ENCODE peak calls at places on chromosomes 16 and 17, in four cellular contexts. M is spleen, O is sigmoid colon, S is vagina. T is an unnamed sample.

GRCh38 chr16:51393381-51394005 is 242.4 kb upstream of the SALL1 start:
- DNase-seq in M (no peak), O (no peak), S (no peak), T (no peak)

GRCh38 chr16:30005341-30006094 is 5.3 kb downstream of the DOC2A start:
- DNase-seq in M (no peak), O (no peak), S (no peak), T (no peak)

GRCh38 chr16:30570621-30571443 is 682 bp downstream of the ZNF688 start:
- DNase-seq in M (peak; percentile 79), O (peak; percentile 77), S (no peak), T (no peak)

GRCh38 chr17:45574376-45574775 is 83.9 kb upstream of the PLEKHM1 start:
- DNase-seq in M (no peak), O (no peak), S (no peak), T (no peak)

GRCh38 chr17:43556292-43556691 is 10.2 kb upstream of the ETV4 start:
- DNase-seq in M (no peak), O (peak; percentile 67), S (no peak), T (peak; percentile 85)

GRCh38 chr16:83402969-83403368 is 404.8 kb upstream of the HSBP1 start:
- DNase-seq in M (no peak), O (no peak), S (no peak), T (no peak)

GRCh38 chr17:7484067-7484963 is at the start of gene POLR2A:
- DNase-seq in M (peak; percentile 100), O (peak; percentile 100), S (no peak), T (peak; percentile 99)

GRCh38 chr17:57360266-57360665 is 103.9 kb downstream of the MSI2 start:
- DNase-seq in M (no peak), O (no peak), S (no peak), T (no peak)

GRCh38 chr17:43812396-43813265 is 20.3 kb downstream of the MPP3 start:
- DNase-seq in M (no peak), O (no peak), S (no peak), T (no peak)

GRCh38 chr16:50547340-50547865 is 793 bp upstream of the NKD1 start:
- DNase-seq in M (peak; percentile 88), O (peak; percentile 77), S (no peak), T (peak; percentile 71)

GRCh38 chr16:86521236-86522197 is 11.2 kb downstream of the FOXF1 start:
- DNase-seq in M (peak; percentile 55), O (peak; percentile 69), S (no peak), T (no peak)

GRCh38 chr16:85293899-85294642 is 181.8 kb upstream of the CIBAR2 start:
- DNase-seq in M (no peak), O (no peak), S (no peak), T (no peak)

GRCh38 chr17:71379512-71379911 is 741.3 kb upstream of the SOX9 start:
- DNase-seq in M (no peak), O (no peak), S (no peak), T (no peak)

GRCh38 chr17:40095944-40096791 is 4.2 kb downstream of the NR1D1 start:
- DNase-seq in M (peak; percentile 93), O (peak; percentile 90), S (no peak), T (no peak)
- TF ChIP-seq POLR2A in M (no peak), O (no peak), S (no peak), T (no peak)

GRCh38 chr16:35146031-35146710 is 1686.8 kb downstream of the TP53TG3F start:
- DNase-seq in M (peak; percentile 55), O (no peak), S (no peak), T (peak; percentile 51)
- H3K9me3 ChIP-seq in M (no peaks in the 10 kb centered on the region), O (no peaks in the 10 kb centered on the region), S (no peaks in the 10 kb centered on the region), T (peaks cover 11% of the 10 kb centered on the region)

GRCh38 chr17:869567-870530 is 87.7 kb downstream of the MRM3 start:
- DNase-seq in M (no peak), O (peak; percentile 89), S (no peak), T (no peak)
- TF ChIP-seq POLR2AphosphoS5 in M (no peak), O (peak; percentile 72), S (peak; percentile 40), T (no peak)

DNA sequence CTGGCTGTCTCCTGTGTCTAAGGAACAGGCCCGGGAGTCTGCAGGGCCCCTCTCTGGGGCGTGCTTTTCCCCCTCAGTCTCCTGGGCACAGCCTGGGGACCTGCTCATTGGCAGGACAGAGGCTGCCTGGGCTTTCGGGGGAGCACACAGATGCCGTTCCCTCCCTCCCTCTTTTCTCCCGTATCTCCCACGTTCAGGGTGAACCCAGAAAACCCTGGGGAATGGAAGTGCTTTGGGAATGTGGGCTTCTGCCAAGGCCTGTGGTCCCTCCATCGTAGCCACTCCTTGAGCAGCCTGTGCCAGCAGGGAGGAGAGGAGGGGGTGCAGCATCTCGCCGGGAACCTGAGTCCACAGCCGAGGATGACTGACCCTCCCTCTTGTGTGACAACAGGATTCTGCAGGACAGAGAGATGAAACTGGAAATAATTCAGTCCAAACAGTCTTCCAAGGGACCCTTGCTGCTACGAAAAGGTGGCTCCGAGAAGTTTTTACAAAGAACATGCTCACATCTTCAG is 52.0 kb downstream of the RNF213 start:
- DNase-seq in M (peak; percentile 40), O (no peak), S (no peak), T (peak; percentile 38)
- TF ChIP-seq POLR2A in M (no peak), O (no peak), S (no peak), T (no peak)

GRCh38 chr17:12865769-12866168 is 76.5 kb downstream of the ARHGAP44 start:
- DNase-seq in M (no peak), O (no peak), S (no peak), T (no peak)

GRCh38 chr17:12867726-12868125 is 78.4 kb downstream of the ARHGAP44 start:
- DNase-seq in M (no peak), O (no peak), S (no peak), T (no peak)

DNA sequence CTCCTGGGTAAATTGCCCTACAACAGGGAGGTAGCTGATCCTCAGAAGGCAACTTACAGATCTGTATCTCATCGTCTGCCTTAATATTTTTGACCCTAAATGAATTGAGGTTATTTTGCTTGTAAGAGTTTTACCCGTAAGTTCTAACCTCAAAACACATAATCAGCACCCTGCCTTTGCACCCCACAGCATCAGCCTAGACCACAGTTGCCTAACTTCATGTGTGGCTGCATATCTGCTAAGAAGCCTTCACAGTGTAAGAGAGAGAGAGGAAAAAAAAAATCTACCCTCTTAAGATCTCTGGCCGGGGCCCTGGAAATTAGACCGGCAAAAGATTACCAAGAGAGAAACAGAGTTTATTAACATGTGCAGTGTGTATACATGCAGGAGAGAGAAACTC is 76.9 kb downstream of the ARHGAP44 start:
- DNase-seq in M (no peak), O (no peak), S (no peak), T (no peak)
- H3K9me3 ChIP-seq in M (no peaks in the 10 kb centered on the region), O (no peaks in the 10 kb centered on the region), S (no peaks in the 10 kb centered on the region), T (no peaks in the 10 kb centered on the region)

GRCh38 chr17:80969030-80969673 is 22.5 kb upstream of the CHMP6 start:
- DNase-seq in M (peak; percentile 88), O (no peak), S (no peak), T (no peak)

GRCh38 chr17:80965606-80966005 is 26.0 kb upstream of the CHMP6 start:
- DNase-seq in M (peak; percentile 71), O (no peak), S (no peak), T (no peak)

GRCh38 chr17:80969674-80970043 is 22.0 kb upstream of the CHMP6 start:
- DNase-seq in M (no peak), O (no peak), S (no peak), T (no peak)

GRCh38 chr17:80968602-80969029 is 23.0 kb upstream of the CHMP6 start:
- DNase-seq in M (peak; percentile 88), O (peak; percentile 85), S (no peak), T (no peak)

DNA sequence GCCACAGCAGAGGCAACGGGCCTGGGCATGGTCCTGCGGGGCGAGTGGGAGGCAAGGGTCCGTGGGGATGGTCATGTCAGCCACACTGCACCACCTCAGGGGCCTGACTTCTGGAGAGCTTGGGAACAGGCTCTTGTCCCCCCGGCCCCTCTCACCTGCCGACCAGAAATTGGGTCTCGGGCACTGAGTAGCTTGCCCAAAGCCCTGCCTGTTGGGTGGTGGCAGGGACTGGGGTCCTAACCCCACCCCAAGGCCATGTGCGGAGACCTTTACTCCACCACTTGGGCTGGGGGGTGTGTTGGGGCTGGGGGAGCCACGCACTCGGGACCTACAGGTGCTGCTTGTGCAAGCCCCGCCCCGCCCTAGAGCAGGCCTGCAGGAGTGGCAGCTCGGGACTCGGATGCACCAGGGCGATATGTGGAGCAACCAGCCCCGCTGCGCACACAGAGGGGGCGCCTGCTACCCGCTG is 24.2 kb upstream of the CHMP6 start:
- DNase-seq in M (peak; percentile 75), O (no peak), S (no peak), T (no peak)
- TF ChIP-seq POLR2AphosphoS5 in M (no peak), O (no peak), S (no peak), T (no peak)